ENCODE peak calls at places on chromosomes 11 and 22, in ten cellular contexts. One of them, this sample, is unnamed.

GRCh38 chr11:72421351-72421750 is 13.0 kb downstream of the CLPB start:
- DNase-seq in epithelial cell of esophagus: peak
- DNase-seq in fibroblast of the aortic adventitia: no peak
- DNase-seq in IMR-90: peak
- DNase-seq in astrocyte of the spinal cord: no peak
- DNase-seq in uterus: no peak
- DNase-seq in colonic mucosa: no peak
- DNase-seq in fibroblast of pulmonary artery: no peak
- DNase-seq in choroid plexus epithelial cell: no peak
- DNase-seq in lower lobe of right lung: no peak
- DNase-seq in this sample: no peak

GRCh38 chr22:27627444-27627833 is 174.1 kb downstream of the MN1 start:
- DNase-seq in epithelial cell of esophagus: peak
- DNase-seq in astrocyte of the spinal cord: no peak
- DNase-seq in choroid plexus epithelial cell: peak
- DNase-seq in lower lobe of right lung: no peak
- DNase-seq in uterus: no peak
- DNase-seq in fibroblast of the aortic adventitia: no peak
- DNase-seq in colonic mucosa: no peak
- DNase-seq in fibroblast of pulmonary artery: peak
- DNase-seq in IMR-90: no peak
- DNase-seq in this sample: no peak

GRCh38 chr11:83063073-83063754 is 8.5 kb downstream of the RAB30 start:
- DNase-seq in epithelial cell of esophagus: peak
- DNase-seq in fibroblast of the aortic adventitia: peak
- DNase-seq in choroid plexus epithelial cell: peak
- DNase-seq in astrocyte of the spinal cord: peak
- DNase-seq in fibroblast of pulmonary artery: peak
- DNase-seq in lower lobe of right lung: no peak
- DNase-seq in IMR-90: peak
- DNase-seq in colonic mucosa: no peak
- DNase-seq in uterus: no peak
- DNase-seq in this sample: peak

GRCh38 chr22:44248926-44249325 is 63.8 kb downstream of the SHISAL1 start:
- DNase-seq in IMR-90: no peak
- DNase-seq in fibroblast of pulmonary artery: no peak
- DNase-seq in epithelial cell of esophagus: no peak
- DNase-seq in astrocyte of the spinal cord: no peak
- DNase-seq in colonic mucosa: no peak
- DNase-seq in uterus: no peak
- DNase-seq in choroid plexus epithelial cell: no peak
- DNase-seq in fibroblast of the aortic adventitia: no peak
- DNase-seq in lower lobe of right lung: no peak
- DNase-seq in this sample: no peak

GRCh38 chr11:80281194-80281593 is 840.4 kb upstream of the TENM4 start:
- DNase-seq in choroid plexus epithelial cell: no peak
- DNase-seq in lower lobe of right lung: no peak
- DNase-seq in fibroblast of the aortic adventitia: no peak
- DNase-seq in uterus: no peak
- DNase-seq in epithelial cell of esophagus: peak
- DNase-seq in IMR-90: no peak
- DNase-seq in colonic mucosa: no peak
- DNase-seq in fibroblast of pulmonary artery: no peak
- DNase-seq in astrocyte of the spinal cord: no peak
- DNase-seq in this sample: no peak

GRCh38 chr11:32267679-32268187 is 167.6 kb downstream of the WT1 start:
- DNase-seq in fibroblast of the aortic adventitia: no peak
- DNase-seq in astrocyte of the spinal cord: no peak
- DNase-seq in epithelial cell of esophagus: no peak
- DNase-seq in fibroblast of pulmonary artery: no peak
- DNase-seq in lower lobe of right lung: no peak
- DNase-seq in choroid plexus epithelial cell: no peak
- DNase-seq in colonic mucosa: no peak
- DNase-seq in IMR-90: no peak
- DNase-seq in uterus: no peak
- DNase-seq in this sample: no peak

GRCh38 chr11:126229782-126230540 is 18.4 kb downstream of the FAM118B start:
- DNase-seq in astrocyte of the spinal cord: peak
- DNase-seq in lower lobe of right lung: no peak
- DNase-seq in fibroblast of the aortic adventitia: peak
- DNase-seq in uterus: no peak
- DNase-seq in colonic mucosa: no peak
- DNase-seq in choroid plexus epithelial cell: peak
- DNase-seq in IMR-90: peak
- DNase-seq in fibroblast of pulmonary artery: peak
- DNase-seq in epithelial cell of esophagus: no peak
- DNase-seq in this sample: peak

GRCh38 chr22:26658161-26658560 is 773 bp downstream of the MIAT start:
- DNase-seq in uterus: no peak
- DNase-seq in fibroblast of pulmonary artery: no peak
- DNase-seq in fibroblast of the aortic adventitia: no peak
- DNase-seq in choroid plexus epithelial cell: no peak
- DNase-seq in astrocyte of the spinal cord: no peak
- DNase-seq in epithelial cell of esophagus: no peak
- DNase-seq in lower lobe of right lung: no peak
- DNase-seq in IMR-90: no peak
- DNase-seq in colonic mucosa: no peak
- DNase-seq in this sample: no peak

GRCh38 chr22:28855355-28856094 is 27.8 kb upstream of the ZNRF3 start:
- DNase-seq in epithelial cell of esophagus: peak
- DNase-seq in lower lobe of right lung: no peak
- DNase-seq in choroid plexus epithelial cell: peak
- DNase-seq in colonic mucosa: peak
- DNase-seq in fibroblast of the aortic adventitia: peak
- DNase-seq in uterus: peak
- DNase-seq in IMR-90: peak
- DNase-seq in astrocyte of the spinal cord: peak
- DNase-seq in fibroblast of pulmonary artery: peak
- DNase-seq in this sample: peak

GRCh38 chr11:12901874-12902481 is 107.1 kb upstream of the RASSF10 start:
- DNase-seq in epithelial cell of esophagus: no peak
- DNase-seq in choroid plexus epithelial cell: no peak
- DNase-seq in fibroblast of the aortic adventitia: no peak
- DNase-seq in IMR-90: peak
- DNase-seq in colonic mucosa: no peak
- DNase-seq in fibroblast of pulmonary artery: no peak
- DNase-seq in astrocyte of the spinal cord: no peak
- DNase-seq in lower lobe of right lung: no peak
- DNase-seq in uterus: no peak
- DNase-seq in this sample: peak

GRCh38 chr22:46833228-46833627 is 70.8 kb downstream of the TBC1D22A start:
- DNase-seq in fibroblast of pulmonary artery: peak
- DNase-seq in epithelial cell of esophagus: peak
- DNase-seq in fibroblast of the aortic adventitia: no peak
- DNase-seq in colonic mucosa: no peak
- DNase-seq in IMR-90: peak
- DNase-seq in choroid plexus epithelial cell: peak
- DNase-seq in astrocyte of the spinal cord: peak
- DNase-seq in uterus: no peak
- DNase-seq in lower lobe of right lung: no peak
- DNase-seq in this sample: peak

GRCh38 chr22:19052941-19053551 is 69.2 kb downstream of the DGCR2 start:
- DNase-seq in astrocyte of the spinal cord: no peak
- DNase-seq in fibroblast of pulmonary artery: no peak
- DNase-seq in uterus: no peak
- DNase-seq in colonic mucosa: no peak
- DNase-seq in lower lobe of right lung: peak
- DNase-seq in choroid plexus epithelial cell: no peak
- DNase-seq in epithelial cell of esophagus: no peak
- DNase-seq in IMR-90: no peak
- DNase-seq in fibroblast of the aortic adventitia: no peak
- DNase-seq in this sample: no peak

GRCh38 chr11:23903044-23903704 is 593.7 kb upstream of the LUZP2 start:
- DNase-seq in fibroblast of pulmonary artery: peak
- DNase-seq in uterus: no peak
- DNase-seq in colonic mucosa: no peak
- DNase-seq in astrocyte of the spinal cord: peak
- DNase-seq in IMR-90: peak
- DNase-seq in fibroblast of the aortic adventitia: peak
- DNase-seq in choroid plexus epithelial cell: peak
- DNase-seq in epithelial cell of esophagus: peak
- DNase-seq in lower lobe of right lung: no peak
- DNase-seq in this sample: peak

DNA sequence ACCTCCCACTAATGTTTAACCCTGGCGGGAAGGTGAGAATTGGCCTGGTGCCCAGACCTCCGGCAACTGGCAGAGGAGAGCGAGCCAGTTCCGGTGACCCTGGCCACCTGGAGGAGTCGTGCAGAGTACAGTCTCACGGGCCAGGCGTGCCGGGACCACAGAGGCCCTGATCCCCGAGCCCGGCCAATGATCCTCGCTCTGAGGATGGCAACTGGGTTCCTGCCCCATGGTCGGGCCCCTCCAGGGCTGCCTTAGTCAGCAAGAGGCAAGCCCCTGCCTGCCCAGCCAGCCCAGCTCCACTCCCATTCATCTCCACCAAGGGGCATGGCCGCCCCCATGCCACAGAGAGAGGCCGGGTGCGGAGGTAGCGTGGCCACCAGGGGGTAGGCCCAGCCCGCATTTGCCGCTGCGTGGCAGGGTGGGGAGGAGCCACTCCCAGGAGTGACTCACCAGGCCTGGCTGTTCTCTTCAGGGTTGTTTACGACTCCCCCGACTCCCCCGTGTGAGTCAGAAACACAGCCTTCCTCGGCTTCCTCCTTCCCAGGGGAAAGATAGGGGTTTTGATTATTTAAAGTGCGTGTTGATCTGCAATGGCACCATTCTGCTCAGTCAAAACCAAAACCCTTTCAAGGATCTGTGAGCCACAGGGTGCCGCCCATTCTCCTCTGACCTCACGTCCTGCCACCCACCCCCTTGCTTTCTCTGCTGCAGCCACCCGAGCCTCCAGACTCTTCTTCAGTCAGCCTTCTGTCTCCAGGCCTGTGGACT is at the start of gene SLC25A45:
- DNase-seq in colonic mucosa: peak
- DNase-seq in IMR-90: peak
- DNase-seq in choroid plexus epithelial cell: peak
- DNase-seq in astrocyte of the spinal cord: peak
- DNase-seq in uterus: peak
- DNase-seq in fibroblast of the aortic adventitia: peak
- DNase-seq in fibroblast of pulmonary artery: peak
- DNase-seq in epithelial cell of esophagus: peak
- DNase-seq in lower lobe of right lung: peak
- DNase-seq in this sample: peak
- TF ChIP-seq CTCF in colonic mucosa: peak
- TF ChIP-seq CTCF in IMR-90: peak
- TF ChIP-seq CTCF in choroid plexus epithelial cell: peak
- TF ChIP-seq CTCF in astrocyte of the spinal cord: peak
- TF ChIP-seq CTCF in uterus: peak
- TF ChIP-seq CTCF in fibroblast of the aortic adventitia: peak
- TF ChIP-seq CTCF in fibroblast of pulmonary artery: peak
- TF ChIP-seq CTCF in epithelial cell of esophagus: peak
- TF ChIP-seq CTCF in lower lobe of right lung: peak
- TF ChIP-seq CTCF in this sample: peak

GRCh38 chr11:44823920-44824704 is 97.3 kb downstream of the TSPAN18 start:
- DNase-seq in fibroblast of the aortic adventitia: no peak
- DNase-seq in astrocyte of the spinal cord: no peak
- DNase-seq in choroid plexus epithelial cell: no peak
- DNase-seq in uterus: no peak
- DNase-seq in colonic mucosa: no peak
- DNase-seq in lower lobe of right lung: no peak
- DNase-seq in epithelial cell of esophagus: no peak
- DNase-seq in fibroblast of pulmonary artery: peak
- DNase-seq in IMR-90: no peak
- DNase-seq in this sample: no peak
- H3K4me3 ChIP-seq in fibroblast of the aortic adventitia: no peak
- H3K4me3 ChIP-seq in astrocyte of the spinal cord: no peak
- H3K4me3 ChIP-seq in choroid plexus epithelial cell: no peak
- H3K4me3 ChIP-seq in uterus: no peak
- H3K4me3 ChIP-seq in colonic mucosa: no peak
- H3K4me3 ChIP-seq in lower lobe of right lung: no peak
- H3K4me3 ChIP-seq in epithelial cell of esophagus: no peak
- H3K4me3 ChIP-seq in fibroblast of pulmonary artery: no peak
- H3K4me3 ChIP-seq in IMR-90: no peak
- H3K4me3 ChIP-seq in this sample: no peak

DNA sequence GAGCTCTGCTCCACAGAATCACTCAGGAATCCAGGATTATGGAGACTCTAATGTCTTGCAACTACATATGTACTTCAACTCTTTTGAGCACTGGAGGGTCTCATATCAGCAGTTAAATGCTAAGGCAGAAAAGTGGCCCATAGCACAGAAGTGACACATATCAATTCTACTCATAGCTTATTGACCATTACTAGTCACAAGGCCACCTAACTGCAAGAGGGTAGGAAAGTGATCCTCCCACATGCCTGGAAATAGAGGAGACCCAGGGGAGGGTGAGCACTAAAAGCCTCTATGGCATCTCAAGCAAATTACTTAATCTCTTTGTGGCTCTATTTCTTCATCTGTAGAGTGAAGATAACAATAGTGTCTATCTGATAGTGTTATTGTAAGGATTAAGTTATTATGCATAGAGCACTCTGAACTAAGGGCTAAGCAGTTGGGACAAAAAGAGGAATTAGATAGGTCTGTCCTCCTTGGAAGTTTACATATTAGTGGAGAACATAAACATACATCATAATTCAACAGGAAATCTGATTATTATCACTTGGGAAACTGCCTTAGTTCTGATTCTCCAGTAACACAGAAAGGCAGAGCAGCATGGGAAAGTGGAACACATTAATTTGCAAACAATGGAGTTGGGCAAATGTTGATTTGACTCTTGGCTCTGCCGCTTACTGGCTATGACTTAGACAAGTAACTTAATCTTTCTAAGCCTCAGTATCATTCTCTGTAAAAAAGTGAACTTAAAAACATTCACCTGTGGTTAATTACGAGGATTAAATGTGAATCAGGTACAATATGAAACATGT is 25.1 kb upstream of the USP47 start:
- DNase-seq in uterus: no peak
- DNase-seq in fibroblast of pulmonary artery: peak
- DNase-seq in choroid plexus epithelial cell: peak
- DNase-seq in astrocyte of the spinal cord: no peak
- DNase-seq in IMR-90: peak
- DNase-seq in colonic mucosa: no peak
- DNase-seq in epithelial cell of esophagus: peak
- DNase-seq in fibroblast of the aortic adventitia: peak
- DNase-seq in lower lobe of right lung: no peak
- DNase-seq in this sample: peak
- TF ChIP-seq CTCF in uterus: no peak
- TF ChIP-seq CTCF in fibroblast of pulmonary artery: no peak
- TF ChIP-seq CTCF in choroid plexus epithelial cell: no peak
- TF ChIP-seq CTCF in astrocyte of the spinal cord: no peak
- TF ChIP-seq CTCF in IMR-90: no peak
- TF ChIP-seq CTCF in colonic mucosa: no peak
- TF ChIP-seq CTCF in epithelial cell of esophagus: no peak
- TF ChIP-seq CTCF in fibroblast of the aortic adventitia: no peak
- TF ChIP-seq CTCF in lower lobe of right lung: no peak
- TF ChIP-seq CTCF in this sample: no peak

DNA sequence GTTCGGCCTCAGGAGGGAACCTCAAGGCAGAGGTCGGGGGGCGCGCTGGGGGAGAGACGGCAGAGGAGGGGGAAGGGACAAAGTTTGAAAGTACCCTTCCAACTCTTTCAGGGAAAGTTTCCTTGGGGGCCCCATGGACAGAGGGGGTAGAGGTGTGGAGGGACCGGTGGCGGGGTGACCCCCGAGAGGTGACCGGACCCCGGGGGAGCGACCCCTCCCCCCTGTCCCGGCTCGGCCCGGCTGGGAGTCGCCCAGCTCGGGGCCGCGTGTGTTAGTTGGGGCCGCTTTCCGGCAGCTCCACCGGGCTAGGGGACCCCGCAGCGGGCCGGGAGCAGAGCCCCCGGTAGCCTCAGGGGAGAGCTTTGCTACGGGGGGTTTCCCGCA is 3.2 kb upstream of the GCAT start:
- DNase-seq in lower lobe of right lung: no peak
- DNase-seq in fibroblast of the aortic adventitia: no peak
- DNase-seq in uterus: no peak
- DNase-seq in astrocyte of the spinal cord: no peak
- DNase-seq in IMR-90: no peak
- DNase-seq in choroid plexus epithelial cell: no peak
- DNase-seq in fibroblast of pulmonary artery: no peak
- DNase-seq in epithelial cell of esophagus: no peak
- DNase-seq in colonic mucosa: peak
- DNase-seq in this sample: peak
- H3K4me3 ChIP-seq in lower lobe of right lung: peak
- H3K4me3 ChIP-seq in fibroblast of the aortic adventitia: peak
- H3K4me3 ChIP-seq in uterus: peak
- H3K4me3 ChIP-seq in astrocyte of the spinal cord: peak
- H3K4me3 ChIP-seq in IMR-90: peak
- H3K4me3 ChIP-seq in choroid plexus epithelial cell: peak
- H3K4me3 ChIP-seq in fibroblast of pulmonary artery: peak
- H3K4me3 ChIP-seq in epithelial cell of esophagus: peak
- H3K4me3 ChIP-seq in colonic mucosa: peak
- H3K4me3 ChIP-seq in this sample: peak

This sample was measured in foreskin fibroblast.